ENCODE peak calls at places on chromosome 1, in four cellular contexts. T is psoas muscle, R is heart left ventricle, O is IMR-90. K is an unnamed sample. For H3K9me3 and H3K4me1, the result is how much of the 10 kb centered on the place peaks cover.

GRCh38 chr1:28208818-28209441 is 23.9 kb downstream of the DNAJC8 start:
- DNase-seq in T (peak), R (peak), O (peak), K (peak)

GRCh38 chr1:59298710-59299346 is 1.9 kb downstream of the FGGY start:
- DNase-seq in T (no peak), R (no peak), O (peak), K (no peak)

GRCh38 chr1:197557302-197557701 is 218.0 kb downstream of the DENND1B start:
- DNase-seq in T (no peak), R (no peak), O (peak), K (no peak)

GRCh38 chr1:67738401-67738800 is 53.4 kb downstream of the GADD45A start:
- DNase-seq in T (no peak), R (no peak), O (no peak), K (no peak)

GRCh38 chr1:12345350-12346217 is 115.8 kb downstream of the VPS13D start:
- DNase-seq in T (no peak), R (no peak), O (no peak), K (peak)

GRCh38 chr1:178031856-178032320 is 62.0 kb upstream of the RASAL2 start:
- DNase-seq in T (peak), R (peak), O (peak), K (peak)

GRCh38 chr1:172855841-172856382 is 194.8 kb downstream of the TNFSF18 start:
- DNase-seq in T (no peak), R (no peak), O (no peak), K (no peak)

GRCh38 chr1:151943591-151943990 is 34.3 kb upstream of the THEM4 start:
- DNase-seq in T (no peak), R (no peak), O (no peak), K (no peak)

GRCh38 chr1:231918239-231919015 is 291.8 kb downstream of the DISC1 start:
- DNase-seq in T (no peak), R (no peak), O (peak), K (peak)

GRCh38 chr1:39976732-39977131 is 21.8 kb downstream of the MFSD2A start:
- DNase-seq in T (no peak), R (no peak), O (no peak), K (no peak)

GRCh38 chr1:214470132-214470531 is 81.3 kb downstream of the PTPN14 start:
- DNase-seq in T (no peak), R (no peak), O (no peak), K (no peak)

GRCh38 chr1:245031041-245031440 is 123.7 kb upstream of the KIF26B start:
- DNase-seq in T (no peak), R (no peak), O (no peak), K (no peak)

GRCh38 chr1:85465099-85465790 is at the start of gene DDAH1:
- DNase-seq in T (no peak), R (peak), O (peak), K (peak)

GRCh38 chr1:179026813-179027664 is 1.3 kb downstream of the FAM20B start:
- DNase-seq in T (no peak), R (no peak), O (no peak), K (no peak)

GRCh38 chr1:42913426-42914091 is 45.1 kb downstream of the SLC2A1 start:
- DNase-seq in T (no peak), R (no peak), O (peak), K (no peak)

GRCh38 chr1:111517464-111518225 is 14.2 kb upstream of the ADORA3 start:
- DNase-seq in T (no peak), R (no peak), O (no peak), K (no peak)

GRCh38 chr1:25862785-25863485 is 3.7 kb upstream of the AUNIP start:
- DNase-seq in T (no peak), R (no peak), O (no peak), K (no peak)

GRCh38 chr1:86155061-86155806 is 1.3 kb downstream of the COL24A1 start:
- DNase-seq in T (peak), R (peak), O (no peak), K (no peak)

GRCh38 chr1:182447660-182448059 is 2.3 kb upstream of the RGSL1 start:
- DNase-seq in T (no peak), R (no peak), O (no peak), K (no peak)

GRCh38 chr1:205880923-205881322 is 31.0 kb upstream of the PM20D1 start:
- DNase-seq in T (no peak), R (no peak), O (no peak), K (no peak)

GRCh38 chr1:113488576-113489177 is 98.4 kb downstream of the MAGI3 start:
- DNase-seq in T (no peak), R (no peak), O (no peak), K (no peak)

GRCh38 chr1:19485362-19486187 is at the start of gene CAPZB:
- DNase-seq in T (peak), R (peak), O (peak), K (peak)

GRCh38 chr1:93081716-93082115 is 2.6 kb downstream of the MTF2 start:
- DNase-seq in T (no peak), R (no peak), O (peak), K (no peak)

GRCh38 chr1:86872086-86872485 is 41.8 kb downstream of the SELENOF start:
- DNase-seq in T (no peak), R (no peak), O (peak), K (no peak)

GRCh38 chr1:73862343-73862742 is 335.6 kb downstream of the LRRIQ3 start:
- DNase-seq in T (no peak), R (no peak), O (no peak), K (no peak)

GRCh38 chr1:236394905-236395779 is 1.1 kb downstream of the EDARADD start:
- DNase-seq in T (peak), R (peak), O (no peak), K (no peak)

GRCh38 chr1:40825430-40825778 is 36.8 kb downstream of the CITED4 start:
- DNase-seq in T (no peak), R (no peak), O (no peak), K (no peak)

GRCh38 chr1:195939844-195940243 is 668.4 kb downstream of the KCNT2 start:
- DNase-seq in T (no peak), R (no peak), O (no peak), K (no peak)

GRCh38 chr1:163273766-163274441 is 47.9 kb upstream of the NUF2 start:
- DNase-seq in T (no peak), R (no peak), O (no peak), K (no peak)

GRCh38 chr1:3684031-3684430 is 31.7 kb downstream of the TP73 start:
- DNase-seq in T (no peak), R (no peak), O (no peak), K (peak)

GRCh38 chr1:236526079-236526478 is 2.3 kb downstream of the LGALS8 start:
- DNase-seq in T (no peak), R (no peak), O (no peak), K (no peak)

GRCh38 chr1:108663074-108663473 is 2.2 kb upstream of the HENMT1 start:
- DNase-seq in T (no peak), R (no peak), O (no peak), K (no peak)

GRCh38 chr1:79100385-79100784 is 93.9 kb upstream of the ADGRL4 start:
- DNase-seq in T (no peak), R (no peak), O (peak), K (no peak)

GRCh38 chr1:1259948-1260614 is 13.6 kb upstream of the C1QTNF12 start:
- DNase-seq in T (no peak), R (no peak), O (no peak), K (no peak)

GRCh38 chr1:54863267-54863665 is 23.7 kb downstream of the DHCR24 start:
- DNase-seq in T (no peak), R (no peak), O (no peak), K (no peak)
- H3K9me3 ChIP-seq in T (under half), R (under half), O (under half), K (under half)

DNA sequence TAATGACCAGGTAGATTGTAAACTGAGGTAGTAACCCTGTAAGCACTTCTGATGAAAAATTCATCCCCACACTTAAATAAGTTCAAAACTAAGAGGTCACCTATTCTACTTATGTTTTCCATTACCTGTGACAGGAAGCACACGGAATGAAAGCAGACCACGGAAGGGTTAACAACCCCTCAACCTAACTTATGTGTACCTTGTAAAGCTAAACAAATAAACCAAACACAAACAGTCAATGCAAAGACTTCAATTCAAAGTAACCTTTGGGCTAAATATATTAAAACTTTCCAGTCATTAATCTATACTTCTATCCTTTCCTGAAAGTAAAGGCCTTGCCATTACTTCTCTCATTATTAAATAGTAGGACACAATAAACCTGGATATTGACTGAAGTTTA is 7.0 kb downstream of the PPP1R15B start:
- DNase-seq in T (no peak), R (no peak), O (no peak), K (no peak)
- H3K4me1 ChIP-seq in T (under half), R (under half), O (under half), K (under half)

DNA sequence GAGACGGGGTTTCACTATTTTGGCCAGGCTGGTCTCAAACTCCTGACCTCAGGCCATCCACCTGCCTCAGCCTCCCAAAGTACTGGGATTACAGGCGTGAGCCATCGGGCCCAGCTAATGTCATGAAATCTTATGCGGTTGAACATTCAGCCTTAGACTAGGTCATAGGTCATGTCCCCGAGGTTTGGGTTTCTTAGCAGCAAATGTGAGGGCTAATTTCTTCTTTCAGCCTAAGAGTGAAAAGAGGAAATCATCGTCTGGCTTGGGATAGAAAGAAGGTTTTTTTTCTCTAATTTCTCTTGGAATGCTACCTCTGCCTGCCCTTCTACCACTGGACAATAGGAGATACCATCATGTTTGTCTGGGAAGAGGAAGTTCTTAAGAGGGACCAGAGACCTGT is 18.0 kb upstream of the PIK3CD start:
- DNase-seq in T (no peak), R (no peak), O (no peak), K (no peak)
- H3K9me3 ChIP-seq in T (under half), R (under half), O (under half), K (under half)

DNA sequence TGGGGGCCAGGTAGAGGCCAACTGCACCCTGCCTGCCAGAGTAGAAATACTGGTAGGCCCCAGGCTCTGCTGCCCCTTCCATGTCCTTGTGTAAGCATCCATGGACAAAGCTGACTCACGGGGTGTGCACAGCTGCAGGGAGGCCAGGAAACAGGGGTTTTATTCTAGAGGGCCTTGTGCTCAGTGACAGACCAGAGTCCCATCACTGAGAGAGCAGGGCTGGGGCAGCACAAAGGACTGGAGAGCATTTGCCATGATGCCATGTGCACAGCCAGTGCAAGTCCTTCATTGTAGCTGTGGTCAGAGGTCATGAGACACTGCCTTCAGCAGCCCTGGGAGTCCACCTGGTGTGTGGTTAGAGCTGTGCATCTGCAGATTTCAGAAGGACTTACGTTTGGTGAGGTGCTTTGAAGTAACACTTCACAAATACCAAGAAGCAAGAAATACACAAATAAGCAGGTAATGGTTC is 8.1 kb downstream of the ARF1 start:
- DNase-seq in T (peak), R (no peak), O (peak), K (no peak)
- H3K4me1 ChIP-seq in T (half or more), R (half or more), O (under half), K (half or more)

K was measured in mucosa of descending colon.